ENCODE peak calls at places on chromosomes 12 and 14, in ten cellular contexts. L, K, I, A, H, Y, P, S, F and M are unnamed samples.

GRCh38 chr12:92312463-92312970 is 166.9 kb upstream of the BTG1 start:
- DNase-seq in A (no peak), S (no peak), H (no peak), I (no peak), L (no peak), Y (no peak), P (no peak), F (no peak), K (no peak), M (no peak)

GRCh38 chr12:74539765-74540526 is 2.3 kb downstream of the ATXN7L3B start:
- DNase-seq in F (no peak), K (peak), I (no peak), H (no peak), S (no peak), A (no peak), P (no peak), L (no peak), Y (no peak), M (peak)

GRCh38 chr12:49364989-49365388 is 2.3 kb upstream of the SPATS2 start:
- DNase-seq in I (no peak), Y (no peak), L (no peak), A (peak), S (peak), K (no peak), F (no peak), P (no peak), H (peak), M (peak)

GRCh38 chr14:28635387-28635786 is 131.2 kb upstream of the FOXG1 start:
- DNase-seq in I (no peak), F (no peak), L (no peak), H (peak), A (no peak), Y (no peak), P (no peak), S (peak), K (peak), M (peak)

GRCh38 chr12:5101686-5102085 is 58.0 kb downstream of the KCNA5 start:
- DNase-seq in P (no peak), F (no peak), K (no peak), L (no peak), I (no peak), Y (no peak), H (no peak), S (no peak), A (no peak), M (no peak)

GRCh38 chr12:77728018-77728417 is 102.7 kb upstream of the NAV3 start:
- DNase-seq in S (peak), Y (no peak), K (peak), F (no peak), I (no peak), P (no peak), L (no peak), A (no peak), H (no peak), M (no peak)

GRCh38 chr12:26017484-26018211 is 59.2 kb downstream of the RASSF8 start:
- DNase-seq in P (no peak), F (no peak), K (no peak), H (peak), L (no peak), Y (no peak), A (no peak), S (peak), I (peak), M (peak)

GRCh38 chr12:122076743-122077495 is 1.6 kb upstream of the MLXIP start:
- DNase-seq in H (no peak), Y (no peak), A (no peak), K (no peak), L (no peak), F (no peak), I (no peak), S (no peak), P (no peak), M (no peak)

GRCh38 chr14:91835197-91835919 is 32.0 kb downstream of the TC2N start:
- DNase-seq in S (no peak), L (no peak), A (no peak), F (no peak), P (no peak), I (no peak), K (no peak), H (no peak), Y (no peak), M (no peak)

GRCh38 chr12:85448548-85449139 is 168.6 kb downstream of the ALX1 start:
- DNase-seq in K (no peak), L (no peak), H (no peak), Y (no peak), A (no peak), I (no peak), S (no peak), F (no peak), P (no peak), M (peak)

GRCh38 chr12:104213952-104214351 is 1.6 kb upstream of the TXNRD1 start:
- DNase-seq in L (no peak), P (no peak), H (peak), S (peak), K (no peak), Y (no peak), F (no peak), I (no peak), A (peak), M (no peak)

GRCh38 chr14:69625299-69626131 is 14.1 kb downstream of the SUSD6 start:
- DNase-seq in S (peak), H (no peak), P (peak), L (peak), K (no peak), A (no peak), I (peak), F (no peak), Y (no peak), M (peak)

GRCh38 chr14:47044841-47045240 is 393.3 kb upstream of the RPL10L start:
- DNase-seq in K (no peak), Y (no peak), F (no peak), S (no peak), P (no peak), A (no peak), H (peak), L (no peak), I (no peak), M (no peak)

GRCh38 chr14:96762650-96763049 is 34.5 kb upstream of the VRK1 start:
- DNase-seq in P (peak), L (no peak), Y (no peak), H (peak), K (peak), A (peak), S (peak), F (no peak), I (peak), M (peak)

GRCh38 chr12:100166232-100166631 is 23.6 kb upstream of the BLTP3B start:
- DNase-seq in I (no peak), A (no peak), S (no peak), F (peak), L (no peak), P (no peak), K (no peak), Y (no peak), H (no peak), M (no peak)